ENCODE peak calls at places on chromosomes 16 and 17, in four cellular contexts. F, G, U and V are unnamed samples.

GRCh38 chr17:64320613-64321553 is 57.8 kb upstream of the TEX2 start:
- DNase-seq in F (peak; percentile 75), U (peak; percentile 72), G (peak; percentile 77), V (peak; percentile 63)

GRCh38 chr16:25925466-25925865 is 233.7 kb downstream of the HS3ST4 start:
- DNase-seq in G (no peak), F (no peak), U (no peak), V (no peak)

GRCh38 chr16:62876133-62876532 is 839.9 kb upstream of the CDH8 start:
- DNase-seq in G (no peak), U (no peak), F (no peak), V (no peak)

GRCh38 chr17:66200685-66201092 is 8.8 kb upstream of the CEP112 start:
- DNase-seq in U (peak; percentile 48), G (no peak), F (peak; percentile 79), V (peak; percentile 63)

GRCh38 chr16:54282202-54282922 is 4.2 kb downstream of the IRX3 start:
- DNase-seq in U (peak; percentile 79), G (peak; percentile 80), F (peak; percentile 42), V (peak; percentile 68)

GRCh38 chr17:79933863-79934652 is 94.8 kb upstream of the CBX4 start:
- DNase-seq in F (peak; percentile 47), U (no peak), G (no peak), V (no peak)

GRCh38 chr16:14549789-14550153 is 80.3 kb downstream of the PARN start:
- DNase-seq in G (no peak), U (no peak), F (no peak), V (no peak)

GRCh38 chr17:79843917-79844815 is 4.9 kb upstream of the CBX4 start:
- DNase-seq in G (no peak), U (peak; percentile 56), F (peak; percentile 27), V (peak; percentile 46)

GRCh38 chr16:49396206-49396720 is 22.7 kb downstream of the C16orf78 start:
- DNase-seq in G (no peak), U (no peak), F (no peak), V (no peak)

GRCh38 chr16:85202631-85203461 is 90.6 kb upstream of the CIBAR2 start:
- DNase-seq in F (no peak), U (peak; percentile 57), G (no peak), V (peak; percentile 58)

GRCh38 chr16:87185313-87185712 is 131.9 kb downstream of the C16orf95 start:
- DNase-seq in G (no peak), U (no peak), F (no peak), V (no peak)
- TF ChIP-seq CTCF in G (no peak), U (no peak), F (no peak), V (no peak)

GRCh38 chr17:2090804-2091534 is 36.1 kb downstream of the HIC1 start:
- DNase-seq in F (peak; percentile 74), U (peak; percentile 65), G (no peak), V (no peak)
- TF ChIP-seq CTCF in F (peak; percentile 20), U (no peak), G (no peak), V (no peak)

GRCh38 chr17:9676084-9676483 is 30.8 kb downstream of the USP43 start:
- DNase-seq in U (no peak), F (peak; percentile 29), G (no peak), V (no peak)
- TF ChIP-seq CTCF in U (no peak), F (no peak), G (no peak), V (peak; percentile 59)

DNA sequence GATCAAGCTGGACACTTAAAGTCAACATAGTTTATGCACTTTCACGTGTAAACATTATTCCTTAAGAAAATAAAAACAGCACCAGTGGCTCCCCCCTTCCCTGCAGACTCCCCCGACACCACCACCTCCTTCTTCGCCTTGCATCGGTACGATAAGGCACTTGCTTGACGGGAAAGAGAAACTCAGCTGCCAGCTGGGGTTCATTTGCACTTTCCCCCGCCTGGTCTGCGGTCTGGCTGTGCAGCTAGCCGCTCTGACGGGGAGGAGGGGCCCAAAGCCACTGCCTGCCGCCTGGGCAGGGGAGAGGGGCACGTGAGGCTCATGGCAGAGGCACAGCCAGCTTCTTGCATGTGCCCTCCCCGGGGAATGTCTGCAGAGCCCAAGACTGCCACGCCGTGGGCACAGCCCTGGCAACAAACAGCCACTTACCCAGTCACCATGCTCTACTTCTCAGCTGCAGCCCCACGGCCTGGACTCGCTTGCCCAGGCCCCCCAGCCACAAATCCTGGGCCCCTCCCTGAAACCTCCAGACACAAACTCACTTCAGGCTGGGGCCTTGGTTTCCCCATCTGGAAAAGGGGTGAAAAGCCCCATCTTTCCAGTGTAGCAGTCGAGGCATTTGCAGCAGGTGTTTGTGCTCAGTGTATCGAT is 16.5 kb upstream of the PRM1 start:
- DNase-seq in U (peak; percentile 69), G (peak; percentile 67), F (peak; percentile 18), V (no peak)
- TF ChIP-seq CTCF in U (no peak), G (peak; percentile 17), F (no peak), V (no peak)

GRCh38 chr17:14058051-14058450 is 11.3 kb upstream of the COX10 start:
- DNase-seq in U (no peak), F (no peak), G (no peak), V (no peak)

GRCh38 chr17:14067347-14067746 is 2.0 kb upstream of the COX10 start:
- DNase-seq in G (no peak), U (no peak), F (peak; percentile 22), V (no peak)

GRCh38 chr17:14060706-14061105 is 8.6 kb upstream of the COX10 start:
- DNase-seq in G (no peak), F (no peak), U (no peak), V (no peak)

GRCh38 chr17:14057591-14057990 is 11.7 kb upstream of the COX10 start:
- DNase-seq in F (no peak), G (no peak), U (no peak), V (no peak)

GRCh38 chr17:14061666-14062560 is 7.4 kb upstream of the COX10 start:
- DNase-seq in F (peak; percentile 80), G (no peak), U (no peak), V (no peak)
- TF ChIP-seq CTCF in F (peak; percentile 28), G (no peak), U (no peak), V (no peak)

GRCh38 chr17:82424863-82425159 is 6.4 kb upstream of the OGFOD3 start:
- DNase-seq in U (no peak), G (no peak), F (no peak), V (no peak)
- TF ChIP-seq CTCF in U (no peak), G (no peak), F (no peak), V (no peak)